ENCODE peak calls at places on chromosomes 6 and 20, in six cellular contexts. One of them, this sample, is unnamed.
A peak's percentile ranks its signal among the peaks of the same experiment; 100 is the strongest.

GRCh38 chr6:112305795-112306194 is 41.3 kb upstream of the RFPL4B start:
- DNase-seq in IMR-90: no peak
- DNase-seq in spleen: no peak
- DNase-seq in choroid plexus epithelial cell: no peak
- DNase-seq in ovary: no peak
- DNase-seq in fibroblast of mammary gland: no peak
- DNase-seq in this sample: no peak

GRCh38 chr6:434051-434705 is 42.6 kb downstream of the IRF4 start:
- DNase-seq in ovary: no peak
- DNase-seq in IMR-90: no peak
- DNase-seq in spleen: peak; percentile 63
- DNase-seq in fibroblast of mammary gland: no peak
- DNase-seq in choroid plexus epithelial cell: no peak
- DNase-seq in this sample: no peak

GRCh38 chr6:25175216-25175615 is 104.0 kb upstream of the CARMIL1 start:
- DNase-seq in choroid plexus epithelial cell: peak; percentile 52
- DNase-seq in spleen: no peak
- DNase-seq in IMR-90: peak; percentile 11
- DNase-seq in fibroblast of mammary gland: no peak
- DNase-seq in ovary: no peak
- DNase-seq in this sample: peak; percentile 77

GRCh38 chr6:87291879-87292278 is 30.5 kb upstream of the SMIM8 start:
- DNase-seq in ovary: no peak
- DNase-seq in spleen: no peak
- DNase-seq in IMR-90: no peak
- DNase-seq in fibroblast of mammary gland: no peak
- DNase-seq in choroid plexus epithelial cell: no peak
- DNase-seq in this sample: peak; percentile 6

GRCh38 chr6:133428299-133428698 is 187.1 kb downstream of the EYA4 start:
- DNase-seq in choroid plexus epithelial cell: no peak
- DNase-seq in fibroblast of mammary gland: no peak
- DNase-seq in ovary: no peak
- DNase-seq in spleen: no peak
- DNase-seq in IMR-90: no peak
- DNase-seq in this sample: peak; percentile 32

GRCh38 chr6:31587791-31588777 is 2.0 kb downstream of the LST1 start:
- DNase-seq in IMR-90: no peak
- DNase-seq in fibroblast of mammary gland: no peak
- DNase-seq in ovary: no peak
- DNase-seq in spleen: no peak
- DNase-seq in choroid plexus epithelial cell: no peak
- DNase-seq in this sample: no peak

GRCh38 chr6:144334150-144334708 is 49.1 kb downstream of the UTRN start:
- DNase-seq in choroid plexus epithelial cell: no peak
- DNase-seq in ovary: no peak
- DNase-seq in IMR-90: no peak
- DNase-seq in fibroblast of mammary gland: no peak
- DNase-seq in spleen: peak; percentile 90
- DNase-seq in this sample: no peak

GRCh38 chr20:48238326-48238725 is 453.0 kb upstream of the SULF2 start:
- DNase-seq in ovary: no peak
- DNase-seq in fibroblast of mammary gland: peak; percentile 65
- DNase-seq in choroid plexus epithelial cell: peak; percentile 59
- DNase-seq in IMR-90: peak; percentile 54
- DNase-seq in spleen: no peak
- DNase-seq in this sample: peak; percentile 8

GRCh38 chr6:22929228-22929627 is 359.9 kb downstream of the HDGFL1 start:
- DNase-seq in fibroblast of mammary gland: no peak
- DNase-seq in ovary: no peak
- DNase-seq in IMR-90: no peak
- DNase-seq in spleen: no peak
- DNase-seq in choroid plexus epithelial cell: no peak
- DNase-seq in this sample: peak; percentile 11

GRCh38 chr6:6723792-6724318 is 135.3 kb downstream of the LY86 start:
- DNase-seq in fibroblast of mammary gland: peak; percentile 9
- DNase-seq in ovary: no peak
- DNase-seq in choroid plexus epithelial cell: no peak
- DNase-seq in spleen: no peak
- DNase-seq in IMR-90: no peak
- DNase-seq in this sample: no peak

GRCh38 chr6:84151669-84152068 is 75.8 kb downstream of the CEP162 start:
- DNase-seq in fibroblast of mammary gland: no peak
- DNase-seq in choroid plexus epithelial cell: no peak
- DNase-seq in spleen: no peak
- DNase-seq in IMR-90: no peak
- DNase-seq in ovary: no peak
- DNase-seq in this sample: no peak

GRCh38 chr6:29619578-29619977 is 13.4 kb downstream of the GABBR1 start:
- DNase-seq in ovary: no peak
- DNase-seq in spleen: no peak
- DNase-seq in choroid plexus epithelial cell: no peak
- DNase-seq in IMR-90: no peak
- DNase-seq in fibroblast of mammary gland: no peak
- DNase-seq in this sample: peak; percentile 32

GRCh38 chr6:155408981-155409380 is 46.7 kb downstream of the NOX3 start:
- DNase-seq in spleen: no peak
- DNase-seq in IMR-90: no peak
- DNase-seq in choroid plexus epithelial cell: no peak
- DNase-seq in ovary: no peak
- DNase-seq in fibroblast of mammary gland: no peak
- DNase-seq in this sample: no peak

GRCh38 chr20:62143976-62144825 is 632 bp downstream of the SS18L1 start:
- DNase-seq in IMR-90: peak; percentile 60
- DNase-seq in ovary: peak; percentile 53
- DNase-seq in spleen: peak; percentile 91
- DNase-seq in fibroblast of mammary gland: peak; percentile 58
- DNase-seq in choroid plexus epithelial cell: peak; percentile 72
- DNase-seq in this sample: peak; percentile 82

GRCh38 chr6:68238097-68238597 is 396.9 kb upstream of the ADGRB3 start:
- DNase-seq in spleen: no peak
- DNase-seq in fibroblast of mammary gland: peak; percentile 30
- DNase-seq in IMR-90: no peak
- DNase-seq in choroid plexus epithelial cell: peak; percentile 69
- DNase-seq in ovary: no peak
- DNase-seq in this sample: peak; percentile 77

GRCh38 chr20:3744806-3745685 is 12.6 kb downstream of the HSPA12B start:
- DNase-seq in fibroblast of mammary gland: peak; percentile 32
- DNase-seq in spleen: peak; percentile 88
- DNase-seq in choroid plexus epithelial cell: peak; percentile 32
- DNase-seq in IMR-90: no peak
- DNase-seq in ovary: peak; percentile 61
- DNase-seq in this sample: peak; percentile 93

GRCh38 chr6:133983099-133983939 is 30.3 kb downstream of the TBPL1 start:
- DNase-seq in choroid plexus epithelial cell: peak; percentile 86
- DNase-seq in ovary: no peak
- DNase-seq in IMR-90: peak; percentile 53
- DNase-seq in fibroblast of mammary gland: no peak
- DNase-seq in spleen: no peak
- DNase-seq in this sample: peak; percentile 22

GRCh38 chr6:170227521-170227983 is 63.3 kb downstream of the DLL1 start:
- DNase-seq in fibroblast of mammary gland: no peak
- DNase-seq in choroid plexus epithelial cell: no peak
- DNase-seq in IMR-90: no peak
- DNase-seq in spleen: peak; percentile 68
- DNase-seq in ovary: peak; percentile 9
- DNase-seq in this sample: peak; percentile 23

GRCh38 chr6:20868397-20869185 is 334.3 kb downstream of the CDKAL1 start:
- DNase-seq in choroid plexus epithelial cell: no peak
- DNase-seq in fibroblast of mammary gland: no peak
- DNase-seq in spleen: no peak
- DNase-seq in IMR-90: no peak
- DNase-seq in ovary: peak; percentile 55
- DNase-seq in this sample: no peak

GRCh38 chr6:43817192-43817591 is 47.2 kb downstream of the VEGFA start:
- DNase-seq in IMR-90: peak; percentile 31
- DNase-seq in fibroblast of mammary gland: peak; percentile 36
- DNase-seq in choroid plexus epithelial cell: peak; percentile 32
- DNase-seq in ovary: no peak
- DNase-seq in spleen: no peak
- DNase-seq in this sample: peak; percentile 40

GRCh38 chr6:17421406-17421805 is 28.0 kb downstream of the CAP2 start:
- DNase-seq in fibroblast of mammary gland: no peak
- DNase-seq in ovary: no peak
- DNase-seq in spleen: no peak
- DNase-seq in IMR-90: no peak
- DNase-seq in choroid plexus epithelial cell: no peak
- DNase-seq in this sample: no peak

GRCh38 chr20:32907886-32908285 is 49.2 kb downstream of the EFCAB8 start:
- DNase-seq in spleen: peak; percentile 58
- DNase-seq in fibroblast of mammary gland: no peak
- DNase-seq in IMR-90: no peak
- DNase-seq in ovary: no peak
- DNase-seq in choroid plexus epithelial cell: no peak
- DNase-seq in this sample: no peak
- H3K4me3 ChIP-seq in spleen: no peak overlapping the region
- H3K4me3 ChIP-seq in fibroblast of mammary gland: no peak overlapping the region
- H3K4me3 ChIP-seq in IMR-90: no peak overlapping the region
- H3K4me3 ChIP-seq in ovary: no peak overlapping the region
- H3K4me3 ChIP-seq in choroid plexus epithelial cell: no peak overlapping the region
- H3K4me3 ChIP-seq in this sample: no peak overlapping the region

GRCh38 chr6:100230115-100230975 is 234.4 kb downstream of the SIM1 start:
- DNase-seq in ovary: no peak
- DNase-seq in IMR-90: no peak
- DNase-seq in fibroblast of mammary gland: no peak
- DNase-seq in choroid plexus epithelial cell: no peak
- DNase-seq in spleen: no peak
- DNase-seq in this sample: no peak

GRCh38 chr6:100229512-100229911 is 235.2 kb downstream of the SIM1 start:
- DNase-seq in choroid plexus epithelial cell: no peak
- DNase-seq in fibroblast of mammary gland: no peak
- DNase-seq in spleen: no peak
- DNase-seq in IMR-90: no peak
- DNase-seq in ovary: no peak
- DNase-seq in this sample: peak; percentile 13

GRCh38 chr6:100230976-100231316 is 233.8 kb downstream of the SIM1 start:
- DNase-seq in IMR-90: peak; percentile 27
- DNase-seq in spleen: no peak
- DNase-seq in choroid plexus epithelial cell: no peak
- DNase-seq in fibroblast of mammary gland: peak; percentile 69
- DNase-seq in ovary: no peak
- DNase-seq in this sample: peak; percentile 94

GRCh38 chr6:100226811-100227210 is 232.8 kb upstream of the MCHR2 start:
- DNase-seq in ovary: no peak
- DNase-seq in spleen: no peak
- DNase-seq in fibroblast of mammary gland: no peak
- DNase-seq in choroid plexus epithelial cell: no peak
- DNase-seq in IMR-90: no peak
- DNase-seq in this sample: no peak

DNA sequence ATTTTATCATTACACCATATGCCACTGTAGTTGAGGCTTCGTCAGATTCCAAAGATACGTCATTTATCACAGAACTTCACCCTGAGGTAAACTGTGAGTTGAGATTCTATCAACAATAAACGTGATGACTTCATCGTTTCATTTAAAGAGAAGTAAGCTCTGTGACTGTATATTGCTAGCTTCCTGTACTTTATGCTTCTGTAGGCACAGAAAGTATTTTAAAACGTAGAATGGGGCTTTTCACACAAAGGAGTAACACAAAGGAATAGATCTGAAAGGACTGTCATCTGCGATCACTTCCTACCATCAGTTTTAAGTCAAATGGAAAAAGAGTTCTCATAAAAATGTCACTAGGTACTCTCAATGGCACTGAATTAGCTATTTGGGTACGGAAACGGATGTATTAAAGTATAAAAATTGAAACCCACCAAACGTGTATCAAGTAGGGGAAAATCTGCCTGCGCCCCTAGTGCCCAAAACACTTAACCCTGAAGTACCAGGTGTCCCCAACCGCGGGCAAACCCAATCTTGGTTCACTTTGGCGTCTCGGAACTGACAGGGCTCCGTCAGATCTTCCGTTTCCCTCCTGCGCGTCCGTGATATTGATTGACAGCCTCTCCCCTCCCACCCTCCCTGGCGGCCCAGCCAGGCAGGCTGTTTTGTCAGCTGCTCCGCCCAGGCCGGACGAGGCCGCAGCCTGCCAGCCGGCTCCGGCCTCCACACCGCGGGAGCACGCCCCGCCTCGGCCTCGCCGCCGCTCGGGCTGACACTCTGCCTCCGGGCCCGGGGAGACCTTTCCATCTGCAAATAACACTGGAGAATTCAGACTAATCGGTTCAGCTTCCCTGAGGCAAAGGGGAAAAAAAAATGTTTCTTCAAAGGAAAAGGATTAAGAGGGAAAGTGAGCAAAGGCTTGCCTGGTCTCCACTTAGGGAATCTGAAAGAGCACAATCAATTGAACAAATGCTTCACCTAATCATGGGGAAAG is 234.7 kb upstream of the MCHR2 start:
- DNase-seq in choroid plexus epithelial cell: peak; percentile 77
- DNase-seq in spleen: peak; percentile 88
- DNase-seq in IMR-90: peak; percentile 71
- DNase-seq in ovary: peak; percentile 13
- DNase-seq in fibroblast of mammary gland: peak; percentile 59
- DNase-seq in this sample: peak; percentile 69
- TF ChIP-seq CTCF in choroid plexus epithelial cell: peak; percentile 48
- TF ChIP-seq CTCF in spleen: no peak
- TF ChIP-seq CTCF in IMR-90: peak; percentile 16
- TF ChIP-seq CTCF in ovary: no peak
- TF ChIP-seq CTCF in fibroblast of mammary gland: peak; percentile 31
- TF ChIP-seq CTCF in this sample: peak; percentile 20

GRCh38 chr6:106614131-106614530 is 15.2 kb downstream of the RTN4IP1 start:
- DNase-seq in spleen: no peak
- DNase-seq in fibroblast of mammary gland: no peak
- DNase-seq in choroid plexus epithelial cell: no peak
- DNase-seq in ovary: no peak
- DNase-seq in IMR-90: no peak
- DNase-seq in this sample: no peak
- H3K4me3 ChIP-seq in spleen: no peak overlapping the region
- H3K4me3 ChIP-seq in fibroblast of mammary gland: no peak overlapping the region
- H3K4me3 ChIP-seq in choroid plexus epithelial cell: no peak overlapping the region
- H3K4me3 ChIP-seq in ovary: no peak overlapping the region
- H3K4me3 ChIP-seq in IMR-90: no peak overlapping the region
- H3K4me3 ChIP-seq in this sample: no peak overlapping the region

GRCh38 chr6:90654806-90655205 is 67.9 kb upstream of the MAP3K7 start:
- DNase-seq in fibroblast of mammary gland: no peak
- DNase-seq in ovary: no peak
- DNase-seq in IMR-90: no peak
- DNase-seq in spleen: no peak
- DNase-seq in choroid plexus epithelial cell: no peak
- DNase-seq in this sample: no peak
- TF ChIP-seq CTCF in fibroblast of mammary gland: no peak
- TF ChIP-seq CTCF in ovary: no peak
- TF ChIP-seq CTCF in IMR-90: no peak
- TF ChIP-seq CTCF in spleen: no peak
- TF ChIP-seq CTCF in choroid plexus epithelial cell: no peak
- TF ChIP-seq CTCF in this sample: no peak

This sample was measured in epithelial cell of esophagus.